ENCODE peak calls at places on chromosomes 12 and 14, in five cellular contexts. J, K, Q, S and T are unnamed samples.

GRCh38 chr12:44053550-44054243 is 217.8 kb downstream of the TMEM117 start:
- DNase-seq in Q (no peak), K (no peak), S (no peak), J (no peak), T (no peak)

GRCh38 chr12:113348849-113349536 is 9.4 kb upstream of the PLBD2 start:
- DNase-seq in S (peak; percentile 62), J (no peak), K (no peak), Q (peak; percentile 75), T (no peak)

GRCh38 chr12:77834618-77835017 is 3.9 kb downstream of the NAV3 start:
- DNase-seq in J (no peak), K (no peak), Q (no peak), S (no peak), T (no peak)

GRCh38 chr14:103353391-103353790 is 19.4 kb downstream of the EIF5 start:
- DNase-seq in K (no peak), J (no peak), S (no peak), Q (no peak), T (no peak)

GRCh38 chr12:22569253-22569652 is 24.9 kb upstream of the C2CD5 start:
- DNase-seq in S (no peak), K (no peak), J (no peak), Q (no peak), T (no peak)

GRCh38 chr12:54159140-54159539 is 29.6 kb downstream of the SMUG1 start:
- DNase-seq in J (peak; percentile 26), K (no peak), S (no peak), Q (peak; percentile 86), T (no peak)

GRCh38 chr14:46887144-46887543 is 235.6 kb upstream of the RPL10L start:
- DNase-seq in K (no peak), J (no peak), S (no peak), Q (no peak), T (no peak)

GRCh38 chr14:60724080-60724618 is at the start of gene SIX4:
- DNase-seq in Q (peak; percentile 95), J (no peak), K (no peak), S (peak; percentile 72), T (peak; percentile 49)

GRCh38 chr12:99911076-99911475 is 73.7 kb downstream of the ANKS1B start:
- DNase-seq in S (no peak), K (no peak), J (no peak), Q (peak; percentile 35), T (no peak)

GRCh38 chr12:117226505-117226904 is 36.2 kb upstream of the FBXO21 start:
- DNase-seq in S (no peak), J (no peak), K (no peak), Q (no peak), T (no peak)